ENCODE peak calls at places on chromosomes 4 and X, in five cellular contexts. X is lung, M is lower lobe of right lung, R is fibroblast of lung, W is MG63. D is an unnamed sample.

GRCh38 chrX:16838202-16839066 is 31.7 kb downstream of the RBBP7 start:
- DNase-seq in M (no peak), W (peak), X (no peak), R (peak), D (no peak)

GRCh38 chr4:20395160-20395773 is 143.6 kb downstream of the SLIT2 start:
- DNase-seq in W (peak), R (peak), M (no peak), X (no peak), D (no peak)

GRCh38 chr4:183571350-183572076 is 66.7 kb downstream of the ING2 start:
- DNase-seq in R (peak), M (peak), W (peak), X (peak), D (peak)

GRCh38 chr4:184250795-184251679 is 33.4 kb upstream of the ENPP6 start:
- DNase-seq in M (no peak), X (no peak), R (peak), W (no peak), D (no peak)

GRCh38 chrX:153074262-153074899 is 2.1 kb downstream of the PNMA6A start:
- DNase-seq in W (no peak), R (no peak), X (no peak), M (no peak), D (no peak)

GRCh38 chr4:93764647-93765246 is 63.8 kb upstream of the ATOH1 start:
- DNase-seq in R (peak), M (no peak), W (no peak), X (no peak), D (peak)

GRCh38 chr4:155999743-156000142 is 46.1 kb upstream of the CTSO start:
- DNase-seq in M (no peak), R (peak), W (no peak), X (no peak), D (no peak)

GRCh38 chrX:39725114-39725513 is 372.6 kb downstream of the BCOR start:
- DNase-seq in X (no peak), W (no peak), R (no peak), M (no peak), D (no peak)

GRCh38 chr4:59968796-59969195 is 1231.3 kb upstream of the ADGRL3 start:
- DNase-seq in X (no peak), W (no peak), M (no peak), R (no peak), D (no peak)

GRCh38 chrX:97123001-97123400 is 239.3 kb downstream of the RPA4 start:
- DNase-seq in W (no peak), X (no peak), M (no peak), R (no peak), D (no peak)

GRCh38 chr4:17635056-17635455 is 20.6 kb downstream of the MED28 start:
- DNase-seq in W (no peak), X (no peak), R (no peak), M (no peak), D (no peak)

GRCh38 chrX:43853225-43853828 is 28.9 kb downstream of the MAOB start:
- DNase-seq in X (no peak), W (no peak), M (no peak), R (no peak), D (no peak)

GRCh38 chrX:115174548-115174947 is 14.7 kb upstream of the RBMXL3 start:
- DNase-seq in X (no peak), R (peak), W (peak), M (no peak), D (no peak)

GRCh38 chrX:65034641-65035450 is 58.6 kb upstream of the ZC4H2 start:
- DNase-seq in X (peak), M (peak), W (peak), R (peak), D (peak)

GRCh38 chrX:129648514-129649267 is 6.1 kb downstream of the APLN start:
- DNase-seq in M (no peak), W (no peak), R (no peak), X (no peak), D (no peak)

GRCh38 chrX:63751481-63751880 is 33.5 kb downstream of the ARHGEF9 start:
- DNase-seq in R (no peak), W (no peak), X (no peak), M (no peak), D (no peak)

GRCh38 chr4:41540687-41541086 is 2.7 kb downstream of the LIMCH1 start:
- DNase-seq in W (no peak), M (no peak), X (no peak), R (no peak), D (no peak)

GRCh38 chrX:33178218-33178617 is 33.1 kb downstream of the DMD start:
- DNase-seq in X (no peak), W (no peak), M (no peak), R (no peak), D (no peak)

GRCh38 chrX:30831082-30831481 is 58.0 kb downstream of the TAB3 start:
- DNase-seq in R (peak), X (no peak), M (no peak), W (no peak), D (no peak)
- H3K4me3 ChIP-seq in R (no peak), X (no peak), M (no peak), W (no peak), D (no peak)

DNA sequence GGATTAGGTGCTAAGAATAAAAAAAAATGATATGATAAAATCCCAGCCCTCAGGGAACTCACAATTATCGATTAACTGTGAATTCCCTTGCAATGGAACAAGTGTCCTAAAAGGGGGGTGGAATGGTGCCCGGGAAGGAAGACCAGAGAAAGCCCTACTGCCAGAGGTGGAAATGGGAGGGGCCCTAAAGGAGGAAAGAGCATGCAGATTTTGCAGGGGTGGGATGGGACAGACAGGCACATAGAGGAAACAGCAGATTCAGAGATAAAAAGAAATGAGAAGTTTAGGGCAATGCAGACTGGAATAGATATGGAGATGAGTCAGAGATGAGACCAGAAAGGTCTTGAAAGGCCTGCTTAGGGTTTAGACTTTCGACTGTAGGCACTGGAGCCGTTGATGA is 57.3 kb upstream of the PITX2 start:
- DNase-seq in X (no peak), W (no peak), R (no peak), M (no peak), D (no peak)
- H3K4me3 ChIP-seq in X (no peak), W (no peak), R (no peak), M (no peak), D (no peak)

GRCh38 chr4:76753814-76754213 is 144.1 kb downstream of the SOWAHB start:
- DNase-seq in M (no peak), W (peak), R (peak), X (no peak), D (no peak)
- H3K4me3 ChIP-seq in M (no peak), W (peak), R (peak), X (no peak), D (no peak)

GRCh38 chr4:151611960-151612359 is 148.8 kb downstream of the GATB start:
- DNase-seq in M (no peak), X (no peak), W (no peak), R (no peak), D (no peak)

GRCh38 chr4:151606061-151606460 is 154.7 kb downstream of the GATB start:
- DNase-seq in X (no peak), M (no peak), R (no peak), W (no peak), D (no peak)

GRCh38 chr4:151614532-151614931 is 146.3 kb downstream of the GATB start:
- DNase-seq in X (no peak), W (no peak), M (no peak), R (no peak), D (no peak)

GRCh38 chr4:151613290-151613689 is 147.5 kb downstream of the GATB start:
- DNase-seq in X (no peak), M (no peak), R (no peak), W (no peak), D (no peak)

GRCh38 chr4:151610229-151610628 is 150.6 kb downstream of the GATB start:
- DNase-seq in R (no peak), W (no peak), X (no peak), M (no peak), D (no peak)
- H3K4me3 ChIP-seq in R (no peak), W (no peak), X (no peak), M (no peak), D (no peak)

DNA sequence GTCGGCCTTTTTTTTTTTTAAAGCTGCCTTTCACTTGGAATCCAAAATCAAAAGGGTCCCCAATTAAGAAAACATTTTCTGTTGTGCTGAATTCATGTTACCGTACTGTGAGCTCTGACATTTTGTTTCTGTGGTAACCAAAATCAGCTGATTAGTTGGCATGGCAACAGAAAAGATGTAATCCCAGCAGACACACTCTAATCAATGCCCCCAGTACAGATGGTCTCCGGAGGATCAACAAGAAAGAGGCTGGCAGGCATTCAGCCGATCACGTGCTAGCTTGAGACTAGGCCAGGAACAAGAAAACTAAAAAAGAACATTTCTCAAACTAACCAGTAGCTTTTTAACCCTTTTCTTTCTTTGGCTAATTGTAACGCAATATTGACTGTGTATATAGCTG is 306.6 kb downstream of the LDB2 start:
- DNase-seq in R (no peak), X (no peak), M (no peak), W (no peak), D (no peak)
- H3K4me3 ChIP-seq in R (no peak), X (no peak), M (no peak), W (no peak), D (no peak)

DNA sequence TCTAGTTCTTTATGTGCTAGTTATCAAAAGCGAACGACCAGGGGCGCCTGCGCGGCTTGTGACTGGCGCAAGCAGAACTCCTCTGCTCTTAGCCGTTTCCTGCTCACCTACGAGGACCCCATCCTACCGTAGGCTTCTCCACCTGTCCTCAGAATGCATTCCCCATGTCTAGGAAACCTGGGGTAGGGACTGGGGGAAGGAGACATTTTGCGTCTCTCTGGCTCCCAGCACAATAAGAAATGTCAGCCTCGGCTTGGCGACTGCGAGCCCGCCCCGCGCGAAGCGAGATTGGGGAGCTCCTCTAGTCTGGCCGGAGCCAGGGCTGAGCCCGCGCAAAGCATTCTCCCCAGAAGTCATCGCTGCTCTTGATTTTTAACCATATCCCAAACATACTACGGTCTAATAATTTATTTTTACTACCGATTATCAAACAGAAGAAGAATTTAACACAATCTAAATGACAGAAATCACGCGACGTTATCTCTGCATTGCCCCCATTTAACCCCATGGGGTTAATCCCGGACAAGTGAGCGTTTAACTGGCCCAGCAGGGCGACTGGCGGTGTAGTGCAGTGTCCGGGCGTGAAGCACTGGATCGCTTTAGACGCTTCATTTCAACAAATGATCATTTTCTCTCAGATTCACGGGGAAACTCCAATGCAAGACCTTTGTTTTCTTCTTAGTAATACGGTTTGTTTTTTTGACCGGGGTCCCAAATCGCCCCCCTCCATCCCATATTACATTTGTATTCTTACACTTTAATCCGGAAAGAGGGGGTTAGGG is 7.9 kb upstream of the PITX2 start:
- DNase-seq in X (no peak), M (no peak), W (no peak), R (no peak), D (no peak)
- H3K4me3 ChIP-seq in X (no peak), M (no peak), W (no peak), R (no peak), D (no peak)

GRCh38 chr4:76308548-76308947 is 2.0 kb downstream of the STBD1 start:
- DNase-seq in R (no peak), W (no peak), X (no peak), M (no peak), D (peak)

GRCh38 chr4:76306882-76307669 is 543 bp downstream of the STBD1 start:
- DNase-seq in M (peak), R (peak), W (peak), X (peak), D (peak)

GRCh38 chr4:76305033-76305687 is 1.4 kb upstream of the STBD1 start:
- DNase-seq in R (no peak), X (no peak), M (no peak), W (no peak), D (no peak)

GRCh38 chr4:76307670-76308014 is 1.1 kb downstream of the STBD1 start:
- DNase-seq in M (no peak), X (no peak), R (no peak), W (no peak), D (peak)

GRCh38 chr4:76305971-76306881 is at the start of gene STBD1:
- DNase-seq in R (peak), M (peak), X (peak), W (peak), D (peak)
- H3K4me3 ChIP-seq in R (peak), M (peak), X (peak), W (peak), D (peak)

DNA sequence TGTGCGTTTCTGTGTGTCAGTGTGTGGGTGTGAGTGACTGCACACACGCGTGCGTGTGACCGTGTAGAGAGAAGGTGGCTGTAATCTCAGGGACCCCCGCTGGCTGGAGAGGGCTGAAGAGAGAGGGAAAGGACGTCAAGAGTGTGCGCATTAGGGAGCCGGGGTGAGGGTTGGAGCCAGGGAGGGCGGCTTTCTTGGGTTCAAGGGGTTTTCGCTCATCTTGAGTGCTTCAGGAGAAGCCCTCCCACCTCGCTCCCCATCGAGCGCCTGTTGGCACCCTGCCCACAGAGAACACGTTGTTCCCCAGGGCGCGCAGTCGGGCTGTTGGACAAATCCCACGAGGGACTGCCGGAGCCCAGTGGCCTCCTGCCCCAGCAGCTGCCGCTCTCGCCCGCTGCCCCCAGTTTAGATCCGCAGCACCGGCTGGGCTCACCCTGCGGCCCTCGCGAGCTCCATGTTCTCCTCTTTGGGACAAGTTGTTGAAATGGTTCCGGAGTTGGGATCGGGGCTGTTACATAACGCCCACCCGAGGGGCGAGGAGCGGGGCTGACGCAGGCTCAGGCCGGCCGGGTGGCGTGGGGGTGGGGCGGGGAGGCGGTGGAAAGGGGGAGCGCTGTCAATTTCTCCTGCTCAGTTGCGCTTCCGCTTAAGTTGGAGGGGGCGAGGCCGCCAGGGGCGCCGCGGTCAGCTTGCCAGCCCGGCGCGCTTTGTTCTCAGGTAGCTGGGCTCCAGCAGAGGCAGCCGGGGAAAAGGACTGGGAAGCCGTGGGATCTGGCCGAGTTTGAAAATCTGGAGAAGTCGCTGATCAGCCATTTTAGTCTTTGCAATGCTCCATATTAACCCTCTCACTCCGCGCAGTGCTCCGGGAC is 1.6 kb downstream of the GRIA2 start:
- DNase-seq in R (peak), X (no peak), M (no peak), W (peak), D (peak)
- H3K4me3 ChIP-seq in R (peak), X (no peak), M (peak), W (peak), D (peak)

DNA sequence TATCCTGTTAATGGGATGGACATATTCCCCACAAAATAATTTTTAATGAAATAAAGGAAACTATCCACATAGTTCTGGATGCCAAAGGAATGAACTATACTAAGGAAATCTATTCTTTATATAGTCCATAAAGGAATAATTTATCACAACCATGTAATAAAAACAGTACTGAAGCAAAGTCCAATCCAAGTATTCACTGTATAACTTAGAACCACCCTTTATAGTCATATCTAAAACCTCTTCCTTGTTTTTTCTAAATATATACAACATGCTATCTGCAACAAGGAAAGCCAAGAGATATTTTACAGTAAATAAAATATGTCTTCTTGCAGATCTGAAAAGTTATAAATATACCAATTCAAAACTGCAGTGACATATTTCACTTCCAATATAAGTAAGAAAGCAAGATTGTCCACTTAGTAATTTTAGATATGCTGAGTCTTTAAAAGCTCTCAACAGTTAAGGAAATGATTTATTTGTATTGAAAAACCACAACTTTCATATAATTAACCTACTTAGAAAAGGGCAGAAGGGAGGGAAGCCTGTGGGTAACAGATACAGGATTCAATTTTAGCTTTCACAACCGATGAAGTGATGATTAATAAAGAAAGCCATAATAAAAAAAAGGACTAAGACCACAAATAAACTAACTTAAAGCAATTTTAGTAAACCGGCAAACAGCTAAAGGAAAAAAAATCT is 8.0 kb downstream of the NR3C2 start:
- DNase-seq in W (no peak), X (no peak), M (no peak), R (peak), D (no peak)
- H3K4me3 ChIP-seq in W (no peak), X (no peak), M (no peak), R (no peak), D (no peak)

DNA sequence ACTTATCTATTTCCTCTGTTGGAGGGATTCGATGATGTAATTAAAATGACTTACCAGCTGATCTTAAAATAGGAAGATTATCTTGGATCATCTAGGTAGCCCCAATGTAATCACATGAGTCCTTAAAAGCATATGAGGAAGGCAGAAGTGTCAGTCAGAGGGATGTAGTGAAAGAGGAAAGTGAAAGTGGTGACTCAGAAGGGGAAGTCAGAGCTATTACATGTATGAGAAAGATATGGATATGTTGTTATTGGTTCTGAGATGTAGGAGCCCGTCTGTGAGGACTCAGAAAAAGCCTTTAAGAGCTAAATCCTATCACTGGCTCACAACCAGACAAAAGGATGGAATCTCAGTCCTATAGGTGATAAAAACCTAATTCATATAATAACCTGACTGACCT is 456.4 kb downstream of the DACH2 start:
- DNase-seq in W (no peak), M (no peak), X (no peak), R (no peak), D (no peak)
- H3K4me3 ChIP-seq in W (no peak), M (no peak), X (no peak), R (no peak), D (no peak)

D was measured in pancreas.